ENCODE peak calls at places on chromosomes 1 and 21, in eight cellular contexts. One of them, this sample, is unnamed.

GRCh38 chr1:177119311-177119710 is 45.2 kb downstream of the ASTN1 start:
- DNase-seq in naive thymus-derived CD4-positive, alpha-beta T cell: no peak
- DNase-seq in CD8-positive, alpha-beta T cell: no peak
- DNase-seq in HuH-7: no peak
- DNase-seq in NCI-H1417: peak
- DNase-seq in kidney epithelial cell: no peak
- DNase-seq in heart right ventricle: no peak
- DNase-seq in HCEC 1CT: no peak
- DNase-seq in this sample: no peak

GRCh38 chr1:165451696-165452095 is 6.8 kb upstream of the RXRG start:
- DNase-seq in naive thymus-derived CD4-positive, alpha-beta T cell: no peak
- DNase-seq in CD8-positive, alpha-beta T cell: no peak
- DNase-seq in HuH-7: no peak
- DNase-seq in NCI-H1417: no peak
- DNase-seq in kidney epithelial cell: no peak
- DNase-seq in heart right ventricle: no peak
- DNase-seq in HCEC 1CT: no peak
- DNase-seq in this sample: no peak

GRCh38 chr1:226302731-226303130 is 6.2 kb downstream of the LIN9 start:
- DNase-seq in naive thymus-derived CD4-positive, alpha-beta T cell: no peak
- DNase-seq in CD8-positive, alpha-beta T cell: no peak
- DNase-seq in HuH-7: no peak
- DNase-seq in NCI-H1417: no peak
- DNase-seq in kidney epithelial cell: no peak
- DNase-seq in heart right ventricle: no peak
- DNase-seq in HCEC 1CT: no peak
- DNase-seq in this sample: no peak

GRCh38 chr1:156627313-156627880 is 8.2 kb downstream of the HAPLN2 start:
- DNase-seq in naive thymus-derived CD4-positive, alpha-beta T cell: peak
- DNase-seq in CD8-positive, alpha-beta T cell: no peak
- DNase-seq in HuH-7: peak
- DNase-seq in NCI-H1417: peak
- DNase-seq in kidney epithelial cell: no peak
- DNase-seq in heart right ventricle: no peak
- DNase-seq in HCEC 1CT: peak
- DNase-seq in this sample: peak

GRCh38 chr21:44890961-44891541 is 17.6 kb upstream of the PTTG1IP start:
- DNase-seq in naive thymus-derived CD4-positive, alpha-beta T cell: no peak
- DNase-seq in CD8-positive, alpha-beta T cell: no peak
- DNase-seq in HuH-7: no peak
- DNase-seq in NCI-H1417: no peak
- DNase-seq in kidney epithelial cell: no peak
- DNase-seq in heart right ventricle: no peak
- DNase-seq in HCEC 1CT: no peak
- DNase-seq in this sample: no peak

GRCh38 chr1:235908742-235909520 is 42.2 kb upstream of the LYST start:
- DNase-seq in naive thymus-derived CD4-positive, alpha-beta T cell: no peak
- DNase-seq in CD8-positive, alpha-beta T cell: no peak
- DNase-seq in HuH-7: no peak
- DNase-seq in NCI-H1417: no peak
- DNase-seq in kidney epithelial cell: peak
- DNase-seq in heart right ventricle: no peak
- DNase-seq in HCEC 1CT: peak
- DNase-seq in this sample: no peak

GRCh38 chr1:16043521-16043920 is at the start of gene CLCNKB:
- DNase-seq in naive thymus-derived CD4-positive, alpha-beta T cell: no peak
- DNase-seq in CD8-positive, alpha-beta T cell: no peak
- DNase-seq in HuH-7: no peak
- DNase-seq in NCI-H1417: peak
- DNase-seq in kidney epithelial cell: no peak
- DNase-seq in heart right ventricle: no peak
- DNase-seq in HCEC 1CT: no peak
- DNase-seq in this sample: no peak

GRCh38 chr1:21322681-21323016 is 32.4 kb upstream of the ECE1 start:
- DNase-seq in naive thymus-derived CD4-positive, alpha-beta T cell: no peak
- DNase-seq in CD8-positive, alpha-beta T cell: no peak
- DNase-seq in HuH-7: no peak
- DNase-seq in NCI-H1417: no peak
- DNase-seq in kidney epithelial cell: no peak
- DNase-seq in heart right ventricle: no peak
- DNase-seq in HCEC 1CT: no peak
- DNase-seq in this sample: no peak

GRCh38 chr1:69738458-69738857 is 170.7 kb downstream of the LRRC7 start:
- DNase-seq in naive thymus-derived CD4-positive, alpha-beta T cell: no peak
- DNase-seq in CD8-positive, alpha-beta T cell: no peak
- DNase-seq in HuH-7: no peak
- DNase-seq in NCI-H1417: no peak
- DNase-seq in kidney epithelial cell: no peak
- DNase-seq in heart right ventricle: no peak
- DNase-seq in HCEC 1CT: no peak
- DNase-seq in this sample: no peak

GRCh38 chr1:179709841-179710329 is 33.2 kb upstream of the FAM163A start:
- DNase-seq in naive thymus-derived CD4-positive, alpha-beta T cell: peak
- DNase-seq in CD8-positive, alpha-beta T cell: no peak
- DNase-seq in HuH-7: no peak
- DNase-seq in NCI-H1417: no peak
- DNase-seq in kidney epithelial cell: no peak
- DNase-seq in heart right ventricle: peak
- DNase-seq in HCEC 1CT: peak
- DNase-seq in this sample: no peak

GRCh38 chr1:242784074-242784473 is 259.6 kb upstream of the PLD5 start:
- DNase-seq in naive thymus-derived CD4-positive, alpha-beta T cell: no peak
- DNase-seq in CD8-positive, alpha-beta T cell: no peak
- DNase-seq in HuH-7: no peak
- DNase-seq in NCI-H1417: no peak
- DNase-seq in kidney epithelial cell: no peak
- DNase-seq in heart right ventricle: no peak
- DNase-seq in HCEC 1CT: no peak
- DNase-seq in this sample: no peak

GRCh38 chr1:61182049-61182448 is 99.7 kb downstream of the NFIA start:
- DNase-seq in naive thymus-derived CD4-positive, alpha-beta T cell: no peak
- DNase-seq in CD8-positive, alpha-beta T cell: no peak
- DNase-seq in HuH-7: no peak
- DNase-seq in NCI-H1417: no peak
- DNase-seq in kidney epithelial cell: no peak
- DNase-seq in heart right ventricle: no peak
- DNase-seq in HCEC 1CT: peak
- DNase-seq in this sample: no peak

GRCh38 chr1:22412932-22413727 is 38.5 kb upstream of the ZBTB40 start:
- DNase-seq in naive thymus-derived CD4-positive, alpha-beta T cell: no peak
- DNase-seq in CD8-positive, alpha-beta T cell: no peak
- DNase-seq in HuH-7: no peak
- DNase-seq in NCI-H1417: no peak
- DNase-seq in kidney epithelial cell: no peak
- DNase-seq in heart right ventricle: no peak
- DNase-seq in HCEC 1CT: peak
- DNase-seq in this sample: no peak

GRCh38 chr21:31630062-31630711 is 29.3 kb upstream of the SOD1 start:
- DNase-seq in naive thymus-derived CD4-positive, alpha-beta T cell: no peak
- DNase-seq in CD8-positive, alpha-beta T cell: no peak
- DNase-seq in HuH-7: no peak
- DNase-seq in NCI-H1417: no peak
- DNase-seq in kidney epithelial cell: peak
- DNase-seq in heart right ventricle: no peak
- DNase-seq in HCEC 1CT: peak
- DNase-seq in this sample: no peak

GRCh38 chr21:42781150-42781980 is 98.0 kb downstream of the WDR4 start:
- DNase-seq in naive thymus-derived CD4-positive, alpha-beta T cell: no peak
- DNase-seq in CD8-positive, alpha-beta T cell: no peak
- DNase-seq in HuH-7: peak
- DNase-seq in NCI-H1417: peak
- DNase-seq in kidney epithelial cell: no peak
- DNase-seq in heart right ventricle: no peak
- DNase-seq in HCEC 1CT: no peak
- DNase-seq in this sample: peak

GRCh38 chr1:107570768-107571167 is 394.2 kb downstream of the VAV3 start:
- DNase-seq in naive thymus-derived CD4-positive, alpha-beta T cell: no peak
- DNase-seq in CD8-positive, alpha-beta T cell: no peak
- DNase-seq in HuH-7: no peak
- DNase-seq in NCI-H1417: no peak
- DNase-seq in kidney epithelial cell: no peak
- DNase-seq in heart right ventricle: no peak
- DNase-seq in HCEC 1CT: no peak
- DNase-seq in this sample: no peak

GRCh38 chr1:26287033-26287711 is 7.3 kb downstream of the SH3BGRL3 start:
- DNase-seq in naive thymus-derived CD4-positive, alpha-beta T cell: peak
- DNase-seq in CD8-positive, alpha-beta T cell: peak
- DNase-seq in HuH-7: no peak
- DNase-seq in NCI-H1417: no peak
- DNase-seq in kidney epithelial cell: no peak
- DNase-seq in heart right ventricle: no peak
- DNase-seq in HCEC 1CT: no peak
- DNase-seq in this sample: no peak

GRCh38 chr1:162497104-162497722 is 405 bp upstream of the UHMK1 start:
- DNase-seq in naive thymus-derived CD4-positive, alpha-beta T cell: no peak
- DNase-seq in CD8-positive, alpha-beta T cell: no peak
- DNase-seq in HuH-7: no peak
- DNase-seq in NCI-H1417: no peak
- DNase-seq in kidney epithelial cell: no peak
- DNase-seq in heart right ventricle: no peak
- DNase-seq in HCEC 1CT: no peak
- DNase-seq in this sample: peak

GRCh38 chr1:17688217-17688810 is 66.8 kb upstream of the ACTL8 start:
- DNase-seq in naive thymus-derived CD4-positive, alpha-beta T cell: no peak
- DNase-seq in CD8-positive, alpha-beta T cell: no peak
- DNase-seq in HuH-7: no peak
- DNase-seq in NCI-H1417: no peak
- DNase-seq in kidney epithelial cell: no peak
- DNase-seq in heart right ventricle: no peak
- DNase-seq in HCEC 1CT: no peak
- DNase-seq in this sample: no peak

GRCh38 chr1:178438432-178438831 is 58.3 kb downstream of the CLEC20A start:
- DNase-seq in naive thymus-derived CD4-positive, alpha-beta T cell: no peak
- DNase-seq in CD8-positive, alpha-beta T cell: no peak
- DNase-seq in HuH-7: no peak
- DNase-seq in NCI-H1417: no peak
- DNase-seq in kidney epithelial cell: no peak
- DNase-seq in heart right ventricle: no peak
- DNase-seq in HCEC 1CT: no peak
- DNase-seq in this sample: no peak

GRCh38 chr1:36369061-36369470 is 16.7 kb downstream of the STK40 start:
- DNase-seq in naive thymus-derived CD4-positive, alpha-beta T cell: peak
- DNase-seq in CD8-positive, alpha-beta T cell: peak
- DNase-seq in HuH-7: peak
- DNase-seq in NCI-H1417: peak
- DNase-seq in kidney epithelial cell: no peak
- DNase-seq in heart right ventricle: peak
- DNase-seq in HCEC 1CT: peak
- DNase-seq in this sample: peak

GRCh38 chr1:93810316-93810715 is 68.7 kb downstream of the DNTTIP2 start:
- DNase-seq in naive thymus-derived CD4-positive, alpha-beta T cell: no peak
- DNase-seq in CD8-positive, alpha-beta T cell: no peak
- DNase-seq in HuH-7: no peak
- DNase-seq in NCI-H1417: no peak
- DNase-seq in kidney epithelial cell: no peak
- DNase-seq in heart right ventricle: no peak
- DNase-seq in HCEC 1CT: peak
- DNase-seq in this sample: no peak

GRCh38 chr1:31837441-31838158 is 21.8 kb upstream of the SPOCD1 start:
- DNase-seq in naive thymus-derived CD4-positive, alpha-beta T cell: no peak
- DNase-seq in CD8-positive, alpha-beta T cell: no peak
- DNase-seq in HuH-7: no peak
- DNase-seq in NCI-H1417: no peak
- DNase-seq in kidney epithelial cell: no peak
- DNase-seq in heart right ventricle: no peak
- DNase-seq in HCEC 1CT: no peak
- DNase-seq in this sample: no peak

GRCh38 chr1:44594871-44595735 is 79.2 kb downstream of the TMEM53 start:
- DNase-seq in naive thymus-derived CD4-positive, alpha-beta T cell: peak
- DNase-seq in CD8-positive, alpha-beta T cell: peak
- DNase-seq in HuH-7: peak
- DNase-seq in NCI-H1417: peak
- DNase-seq in kidney epithelial cell: no peak
- DNase-seq in heart right ventricle: peak
- DNase-seq in HCEC 1CT: peak
- DNase-seq in this sample: peak

GRCh38 chr21:44911384-44912157 is 9.1 kb downstream of the ITGB2 start:
- DNase-seq in naive thymus-derived CD4-positive, alpha-beta T cell: peak
- DNase-seq in CD8-positive, alpha-beta T cell: peak
- DNase-seq in HuH-7: peak
- DNase-seq in NCI-H1417: no peak
- DNase-seq in kidney epithelial cell: no peak
- DNase-seq in heart right ventricle: peak
- DNase-seq in HCEC 1CT: no peak
- DNase-seq in this sample: no peak

GRCh38 chr1:77313491-77313890 is 31.7 kb downstream of the AK5 start:
- DNase-seq in naive thymus-derived CD4-positive, alpha-beta T cell: peak
- DNase-seq in CD8-positive, alpha-beta T cell: no peak
- DNase-seq in HuH-7: peak
- DNase-seq in NCI-H1417: no peak
- DNase-seq in kidney epithelial cell: no peak
- DNase-seq in heart right ventricle: no peak
- DNase-seq in HCEC 1CT: peak
- DNase-seq in this sample: peak

GRCh38 chr1:59204001-59204400 is 92.9 kb upstream of the FGGY start:
- DNase-seq in naive thymus-derived CD4-positive, alpha-beta T cell: no peak
- DNase-seq in CD8-positive, alpha-beta T cell: no peak
- DNase-seq in HuH-7: peak
- DNase-seq in NCI-H1417: no peak
- DNase-seq in kidney epithelial cell: no peak
- DNase-seq in heart right ventricle: peak
- DNase-seq in HCEC 1CT: no peak
- DNase-seq in this sample: no peak

GRCh38 chr1:71561729-71562128 is 480.9 kb upstream of the ZRANB2 start:
- DNase-seq in naive thymus-derived CD4-positive, alpha-beta T cell: no peak
- DNase-seq in CD8-positive, alpha-beta T cell: no peak
- DNase-seq in HuH-7: no peak
- DNase-seq in NCI-H1417: no peak
- DNase-seq in kidney epithelial cell: no peak
- DNase-seq in heart right ventricle: no peak
- DNase-seq in HCEC 1CT: peak
- DNase-seq in this sample: no peak

GRCh38 chr1:3890389-3891328 is 9.4 kb downstream of the C1orf174 start:
- DNase-seq in naive thymus-derived CD4-positive, alpha-beta T cell: no peak
- DNase-seq in CD8-positive, alpha-beta T cell: no peak
- DNase-seq in HuH-7: no peak
- DNase-seq in NCI-H1417: no peak
- DNase-seq in kidney epithelial cell: no peak
- DNase-seq in heart right ventricle: no peak
- DNase-seq in HCEC 1CT: no peak
- DNase-seq in this sample: no peak

GRCh38 chr1:240763771-240764170 is 151.8 kb upstream of the GREM2 start:
- DNase-seq in naive thymus-derived CD4-positive, alpha-beta T cell: no peak
- DNase-seq in CD8-positive, alpha-beta T cell: no peak
- DNase-seq in HuH-7: no peak
- DNase-seq in NCI-H1417: no peak
- DNase-seq in kidney epithelial cell: no peak
- DNase-seq in heart right ventricle: no peak
- DNase-seq in HCEC 1CT: no peak
- DNase-seq in this sample: no peak

GRCh38 chr1:246270236-246270635 is 236.8 kb downstream of the SMYD3 start:
- DNase-seq in naive thymus-derived CD4-positive, alpha-beta T cell: no peak
- DNase-seq in CD8-positive, alpha-beta T cell: no peak
- DNase-seq in HuH-7: no peak
- DNase-seq in NCI-H1417: no peak
- DNase-seq in kidney epithelial cell: no peak
- DNase-seq in heart right ventricle: no peak
- DNase-seq in HCEC 1CT: no peak
- DNase-seq in this sample: no peak

GRCh38 chr1:204146309-204146708 is 5.5 kb downstream of the ETNK2 start:
- DNase-seq in naive thymus-derived CD4-positive, alpha-beta T cell: no peak
- DNase-seq in CD8-positive, alpha-beta T cell: no peak
- DNase-seq in HuH-7: no peak
- DNase-seq in NCI-H1417: no peak
- DNase-seq in kidney epithelial cell: no peak
- DNase-seq in heart right ventricle: no peak
- DNase-seq in HCEC 1CT: no peak
- DNase-seq in this sample: no peak

GRCh38 chr1:84282780-84283333 is 18.7 kb upstream of the SAMD13 start:
- DNase-seq in naive thymus-derived CD4-positive, alpha-beta T cell: no peak
- DNase-seq in CD8-positive, alpha-beta T cell: no peak
- DNase-seq in HuH-7: no peak
- DNase-seq in NCI-H1417: no peak
- DNase-seq in kidney epithelial cell: no peak
- DNase-seq in heart right ventricle: no peak
- DNase-seq in HCEC 1CT: no peak
- DNase-seq in this sample: no peak

GRCh38 chr1:36256558-36257374 is 32.5 kb downstream of the THRAP3 start:
- DNase-seq in naive thymus-derived CD4-positive, alpha-beta T cell: no peak
- DNase-seq in CD8-positive, alpha-beta T cell: no peak
- DNase-seq in HuH-7: no peak
- DNase-seq in NCI-H1417: no peak
- DNase-seq in kidney epithelial cell: no peak
- DNase-seq in heart right ventricle: no peak
- DNase-seq in HCEC 1CT: no peak
- DNase-seq in this sample: no peak

This sample was measured in WTC11.